ENCODE peak calls at places on chromosome 21, in nine cellular contexts. G, I, W, C, M, P, B, E and D are unnamed samples.

GRCh38 chr21:28375708-28376385 is 616.8 kb downstream of the LTN1 start:
- DNase-seq in G (no peak), I (no peak), W (no peak), C (peak), M (peak), P (no peak), B (no peak), E (peak), D (no peak)

GRCh38 chr21:20971296-20971921 is 26.8 kb upstream of the NCAM2 start:
- DNase-seq in G (no peak), I (peak), W (no peak), C (peak), M (peak), P (no peak), B (peak), E (peak), D (no peak)

GRCh38 chr21:32412998-32413504 is 545 bp downstream of the EVA1C start:
- DNase-seq in G (no peak), I (peak), W (no peak), C (peak), M (peak), P (no peak), B (peak), E (no peak), D (no peak)

GRCh38 chr21:20996421-20997307 is 1.5 kb upstream of the NCAM2 start:
- DNase-seq in G (no peak), I (no peak), W (no peak), C (peak), M (no peak), P (no peak), B (peak), E (no peak), D (no peak)

GRCh38 chr21:35943752-35944151 is 116.6 kb downstream of the SETD4 start:
- DNase-seq in G (no peak), I (no peak), W (no peak), C (no peak), M (no peak), P (no peak), B (no peak), E (no peak), D (no peak)

GRCh38 chr21:24955275-24955961 is 651.9 kb downstream of the MRPL39 start:
- DNase-seq in G (no peak), I (peak), W (no peak), C (no peak), M (no peak), P (no peak), B (no peak), E (no peak), D (peak)

GRCh38 chr21:33028271-33028670 is 2.5 kb downstream of the OLIG2 start:
- DNase-seq in G (no peak), I (no peak), W (no peak), C (no peak), M (no peak), P (no peak), B (no peak), E (no peak), D (no peak)

GRCh38 chr21:27741736-27742135 is 774.8 kb upstream of the ADAMTS5 start:
- DNase-seq in G (no peak), I (no peak), W (no peak), C (peak), M (peak), P (no peak), B (no peak), E (no peak), D (no peak)

GRCh38 chr21:35400233-35400939 is 351.3 kb upstream of the RUNX1 start:
- DNase-seq in G (peak), I (peak), W (peak), C (peak), M (peak), P (peak), B (no peak), E (peak), D (peak)

GRCh38 chr21:26686278-26686677 is 113.2 kb upstream of the CYYR1 start:
- DNase-seq in G (no peak), I (no peak), W (peak), C (peak), M (peak), P (no peak), B (no peak), E (no peak), D (no peak)

GRCh38 chr21:25887166-25887565 is 152.4 kb downstream of the GABPA start:
- DNase-seq in G (no peak), I (peak), W (no peak), C (peak), M (no peak), P (no peak), B (no peak), E (no peak), D (no peak)

GRCh38 chr21:35637431-35637830 is 422.9 kb downstream of the SETD4 start:
- DNase-seq in G (no peak), I (no peak), W (no peak), C (peak), M (peak), P (no peak), B (no peak), E (no peak), D (no peak)

GRCh38 chr21:14981246-14981645 is 83.6 kb downstream of the NRIP1 start:
- DNase-seq in G (no peak), I (no peak), W (no peak), C (no peak), M (no peak), P (no peak), B (no peak), E (no peak), D (no peak)

GRCh38 chr21:25562660-25563059 is 44.6 kb downstream of the MRPL39 start:
- DNase-seq in G (no peak), I (no peak), W (no peak), C (no peak), M (peak), P (no peak), B (no peak), E (no peak), D (no peak)

GRCh38 chr21:28738882-28739281 is 253.8 kb downstream of the LTN1 start:
- DNase-seq in G (no peak), I (no peak), W (no peak), C (no peak), M (no peak), P (no peak), B (no peak), E (no peak), D (no peak)

GRCh38 chr21:35720065-35720810 is 340.1 kb downstream of the SETD4 start:
- DNase-seq in G (no peak), I (no peak), W (no peak), C (no peak), M (no peak), P (no peak), B (no peak), E (no peak), D (no peak)

GRCh38 chr21:37463083-37463780 is 96.7 kb downstream of the DYRK1A start:
- DNase-seq in G (peak), I (peak), W (peak), C (peak), M (peak), P (no peak), B (no peak), E (peak), D (peak)

GRCh38 chr21:16775056-16775455 is 737.8 kb upstream of the CXADR start:
- DNase-seq in G (no peak), I (no peak), W (no peak), C (no peak), M (no peak), P (no peak), B (no peak), E (no peak), D (no peak)

GRCh38 chr21:31554511-31555022 is 104.9 kb upstream of the SOD1 start:
- DNase-seq in G (peak), I (no peak), W (no peak), C (peak), M (peak), P (no peak), B (no peak), E (no peak), D (peak)

GRCh38 chr21:36526104-36526503 is 46.2 kb upstream of the CLDN14 start:
- DNase-seq in G (no peak), I (no peak), W (no peak), C (no peak), M (no peak), P (no peak), B (no peak), E (no peak), D (no peak)

GRCh38 chr21:17441370-17441769 is 71.5 kb upstream of the CXADR start:
- DNase-seq in G (no peak), I (peak), W (no peak), C (peak), M (no peak), P (no peak), B (no peak), E (no peak), D (no peak)

GRCh38 chr21:25186278-25186677 is 421.0 kb downstream of the MRPL39 start:
- DNase-seq in G (no peak), I (no peak), W (no peak), C (no peak), M (no peak), P (no peak), B (no peak), E (no peak), D (peak)

GRCh38 chr21:31459457-31459856 is 115.4 kb upstream of the TIAM1 start:
- DNase-seq in G (peak), I (no peak), W (no peak), C (no peak), M (no peak), P (no peak), B (no peak), E (no peak), D (no peak)

GRCh38 chr21:41366522-41367151 is 4.8 kb downstream of the MX2 start:
- DNase-seq in G (no peak), I (peak), W (no peak), C (peak), M (peak), P (no peak), B (peak), E (peak), D (peak)
- H3K4me3 ChIP-seq in G (no peak), I (no peak), W (no peak), C (no peak), M (no peak), P (no peak), B (no peak), E (no peak), D (peak)

DNA sequence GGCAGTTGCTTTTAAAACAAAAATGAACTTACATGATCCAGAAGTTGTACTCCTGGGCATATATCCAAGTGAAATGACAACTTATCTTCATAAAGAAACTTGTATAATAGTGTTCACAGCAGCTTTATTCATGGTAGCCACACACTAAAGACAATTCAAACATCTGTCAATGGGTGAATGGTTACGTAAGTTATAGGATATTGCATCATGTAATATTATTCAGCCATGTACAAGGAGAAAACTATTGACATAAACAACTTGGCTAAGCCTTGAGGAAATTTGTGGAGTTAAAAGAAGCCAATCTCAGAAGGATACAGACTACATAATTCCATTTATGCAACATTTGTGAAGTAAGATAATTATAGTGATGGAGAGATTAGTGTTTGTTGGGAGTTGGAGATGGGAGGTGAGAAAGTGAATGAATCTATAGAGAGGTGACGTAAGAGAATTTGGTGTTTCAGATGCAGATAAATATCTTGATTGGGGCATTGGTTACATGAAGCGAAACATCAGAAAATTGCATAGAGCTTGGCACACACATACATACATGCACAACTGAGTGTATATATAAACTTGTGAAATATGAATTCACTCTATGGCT is 49.9 kb upstream of the GRIK1 start:
- DNase-seq in G (no peak), I (no peak), W (no peak), C (no peak), M (no peak), P (no peak), B (no peak), E (no peak), D (no peak)
- H3K4me3 ChIP-seq in G (no peak), I (no peak), W (no peak), C (no peak), M (no peak), P (no peak), B (no peak), E (no peak), D (no peak)

DNA sequence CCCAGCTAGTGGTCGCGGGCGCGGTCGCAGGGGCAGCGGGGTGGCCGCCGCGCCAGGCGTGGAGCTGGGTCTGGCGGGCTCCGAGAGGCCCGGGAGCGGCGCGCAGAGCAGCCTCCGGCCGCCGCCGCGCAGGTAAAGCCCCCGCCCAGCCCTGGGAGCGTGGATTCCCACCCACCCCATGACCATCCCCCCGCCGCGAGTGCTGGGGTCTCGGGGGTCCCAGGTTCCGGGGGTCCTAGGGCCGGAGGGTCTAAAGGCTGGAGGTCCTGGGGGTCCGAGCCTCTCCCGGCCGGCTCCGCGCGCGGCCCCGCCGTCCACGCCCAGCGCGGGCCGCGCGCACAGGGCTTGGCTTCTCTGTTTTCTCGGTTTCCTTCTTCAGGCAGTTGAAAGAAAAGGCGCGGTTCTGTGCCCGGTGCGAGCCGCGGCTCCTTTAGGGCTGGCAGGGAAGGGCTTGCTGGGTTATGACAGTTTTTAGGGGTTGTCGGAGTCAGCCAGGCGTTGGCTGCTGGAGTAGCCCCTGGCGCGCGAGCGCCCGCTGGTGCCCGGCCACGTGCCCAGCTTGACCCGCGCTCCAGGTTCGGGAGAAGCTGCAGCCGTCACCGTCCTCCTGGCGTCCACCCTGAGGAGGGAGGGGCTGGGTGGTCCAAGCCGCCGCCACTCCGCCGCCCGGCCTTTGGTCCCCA is 355 bp downstream of the LRRC3 start:
- DNase-seq in G (no peak), I (peak), W (no peak), C (peak), M (peak), P (no peak), B (peak), E (no peak), D (peak)
- H3K4me3 ChIP-seq in G (peak), I (peak), W (peak), C (peak), M (peak), P (no peak), B (peak), E (peak), D (peak)

GRCh38 chr21:41643246-41643966 is 123.4 kb downstream of the RIPK4 start:
- DNase-seq in G (no peak), I (no peak), W (no peak), C (peak), M (no peak), P (no peak), B (no peak), E (no peak), D (no peak)

GRCh38 chr21:41642399-41642798 is 124.5 kb downstream of the RIPK4 start:
- DNase-seq in G (no peak), I (no peak), W (no peak), C (peak), M (peak), P (no peak), B (no peak), E (no peak), D (no peak)

GRCh38 chr21:41640756-41641509 is 125.9 kb downstream of the RIPK4 start:
- DNase-seq in G (no peak), I (no peak), W (no peak), C (peak), M (peak), P (no peak), B (no peak), E (no peak), D (no peak)

GRCh38 chr21:41641510-41641815 is 125.4 kb downstream of the RIPK4 start:
- DNase-seq in G (no peak), I (no peak), W (no peak), C (no peak), M (no peak), P (no peak), B (no peak), E (no peak), D (no peak)

GRCh38 chr21:41641821-41642368 is 125.0 kb downstream of the RIPK4 start:
- DNase-seq in G (no peak), I (no peak), W (no peak), C (peak), M (peak), P (no peak), B (no peak), E (peak), D (no peak)
- H3K4me3 ChIP-seq in G (no peak), I (no peak), W (no peak), C (no peak), M (no peak), P (no peak), B (no peak), E (peak), D (no peak)

GRCh38 chr21:45136500-45136899 is 62.1 kb downstream of the ADARB1 start:
- DNase-seq in G (no peak), I (no peak), W (no peak), C (no peak), M (no peak), P (no peak), B (no peak), E (no peak), D (no peak)
- H3K4me3 ChIP-seq in G (no peak), I (no peak), W (no peak), C (no peak), M (no peak), P (no peak), B (no peak), E (no peak), D (no peak)

GRCh38 chr21:45455321-45456013 is 50.5 kb downstream of the COL18A1 start:
- DNase-seq in G (no peak), I (no peak), W (no peak), C (peak), M (peak), P (no peak), B (peak), E (no peak), D (no peak)

GRCh38 chr21:45456014-45456835 is 51.3 kb downstream of the COL18A1 start:
- DNase-seq in G (no peak), I (no peak), W (no peak), C (no peak), M (no peak), P (no peak), B (no peak), E (no peak), D (no peak)

GRCh38 chr21:45454081-45454923 is 49.3 kb downstream of the COL18A1 start:
- DNase-seq in G (no peak), I (no peak), W (no peak), C (no peak), M (no peak), P (no peak), B (no peak), E (no peak), D (no peak)

GRCh38 chr21:45453308-45453950 is 48.5 kb downstream of the COL18A1 start:
- DNase-seq in G (no peak), I (no peak), W (no peak), C (no peak), M (no peak), P (no peak), B (no peak), E (no peak), D (no peak)

DNA sequence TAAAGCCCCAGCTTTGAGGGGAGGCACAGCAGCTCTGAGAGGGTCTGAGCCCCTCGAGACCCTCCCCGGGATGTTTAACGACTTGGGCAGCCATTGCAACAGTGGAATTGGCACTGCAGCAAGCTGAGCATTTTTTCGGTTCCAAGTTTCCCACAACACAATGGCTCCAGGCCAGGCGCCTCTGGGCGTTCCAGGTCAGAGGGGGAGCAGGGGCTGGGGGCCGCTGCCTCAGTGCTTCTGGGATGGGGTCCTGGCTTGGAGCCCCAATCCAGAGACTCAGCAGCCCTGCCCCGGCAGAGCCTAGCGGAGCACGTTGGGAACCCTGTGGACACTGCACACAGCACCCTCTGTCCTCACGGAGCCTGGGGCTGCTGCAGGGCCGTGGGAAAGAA is 50.0 kb downstream of the COL18A1 start:
- DNase-seq in G (no peak), I (no peak), W (no peak), C (peak), M (peak), P (no peak), B (no peak), E (no peak), D (no peak)
- H3K4me3 ChIP-seq in G (no peak), I (no peak), W (no peak), C (no peak), M (peak), P (no peak), B (peak), E (peak), D (no peak)

GRCh38 chr21:44876849-44877575 is 3.5 kb upstream of the PTTG1IP start:
- DNase-seq in G (no peak), I (no peak), W (no peak), C (no peak), M (no peak), P (no peak), B (no peak), E (no peak), D (no peak)

GRCh38 chr21:44873356-44874239 is at the start of gene PTTG1IP:
- DNase-seq in G (peak), I (peak), W (peak), C (peak), M (peak), P (peak), B (peak), E (peak), D (peak)

GRCh38 chr21:44874497-44875331 is 1.2 kb upstream of the PTTG1IP start:
- DNase-seq in G (no peak), I (peak), W (peak), C (peak), M (peak), P (peak), B (peak), E (no peak), D (peak)

GRCh38 chr21:44874240-44874496 is 678 bp upstream of the PTTG1IP start:
- DNase-seq in G (no peak), I (no peak), W (no peak), C (no peak), M (peak), P (no peak), B (no peak), E (no peak), D (no peak)

DNA sequence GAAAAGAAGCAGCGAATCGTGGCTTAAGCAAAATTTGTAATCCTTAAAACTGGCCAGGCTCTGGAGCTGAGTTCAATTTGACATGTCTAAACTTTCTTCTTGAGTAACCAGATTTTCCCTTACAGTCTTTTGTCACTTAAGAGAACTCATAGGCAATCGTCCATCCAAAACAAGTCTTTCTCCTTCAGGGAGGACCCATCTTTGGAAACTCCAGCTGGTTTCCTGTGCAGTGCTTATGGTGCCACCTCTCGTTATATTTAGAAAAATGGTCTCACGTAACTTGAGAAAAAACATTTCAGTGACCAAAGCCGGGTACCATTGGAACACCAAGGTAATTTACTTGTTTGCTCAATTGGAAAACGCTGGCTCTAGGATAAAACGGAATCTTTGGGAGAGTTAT is 1.9 kb upstream of the PTTG1IP start:
- DNase-seq in G (no peak), I (no peak), W (peak), C (peak), M (peak), P (no peak), B (no peak), E (no peak), D (no peak)
- H3K4me3 ChIP-seq in G (no peak), I (no peak), W (peak), C (peak), M (peak), P (peak), B (no peak), E (no peak), D (peak)

DNA sequence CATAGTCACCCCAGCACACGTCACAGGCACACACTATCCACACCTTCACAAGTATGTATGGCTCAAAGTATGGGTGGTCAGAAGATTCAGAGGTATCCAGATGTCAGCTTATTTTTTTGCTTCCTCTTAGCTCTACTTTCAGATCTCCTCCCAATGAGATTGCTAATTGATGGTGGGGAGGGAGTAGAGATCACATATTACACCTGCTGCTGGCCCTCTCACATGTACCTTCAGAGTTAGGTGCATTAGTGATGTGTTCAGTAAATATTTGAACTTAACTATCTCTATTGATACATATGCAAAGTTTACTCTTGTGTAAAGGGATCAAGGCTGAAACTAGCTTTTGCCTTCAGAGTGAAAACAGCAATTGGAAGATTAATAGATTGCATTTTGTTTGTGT is 262.6 kb downstream of the PCP4 start:
- DNase-seq in G (no peak), I (no peak), W (no peak), C (no peak), M (no peak), P (no peak), B (no peak), E (no peak), D (no peak)
- H3K4me3 ChIP-seq in G (no peak), I (no peak), W (no peak), C (no peak), M (no peak), P (no peak), B (no peak), E (no peak), D (no peak)